ENCODE peak calls at places on chromosomes 6 and 20, in five cellular contexts. One of them, this sample, is unnamed.

GRCh38 chr20:20754758-20755157 is 42.3 kb upstream of the RALGAPA2 start:
- DNase-seq in H9: no peak
- DNase-seq in GM23248: no peak
- DNase-seq in astrocyte: no peak
- DNase-seq in HCT116: no peak
- DNase-seq in this sample: no peak

GRCh38 chr6:125974214-125974866 is 12.0 kb upstream of the TRMT11 start:
- DNase-seq in H9: no peak
- DNase-seq in GM23248: peak
- DNase-seq in astrocyte: peak
- DNase-seq in HCT116: peak
- DNase-seq in this sample: peak

GRCh38 chr6:27669278-27669797 is 196.4 kb upstream of the ZNF184 start:
- DNase-seq in H9: no peak
- DNase-seq in GM23248: peak
- DNase-seq in astrocyte: no peak
- DNase-seq in HCT116: no peak
- DNase-seq in this sample: no peak

GRCh38 chr6:121544691-121545090 is 109.2 kb downstream of the GJA1 start:
- DNase-seq in H9: no peak
- DNase-seq in GM23248: peak
- DNase-seq in astrocyte: peak
- DNase-seq in HCT116: no peak
- DNase-seq in this sample: peak

GRCh38 chr20:53146201-53146891 is 174.2 kb downstream of the TSHZ2 start:
- DNase-seq in H9: no peak
- DNase-seq in GM23248: no peak
- DNase-seq in astrocyte: peak
- DNase-seq in HCT116: no peak
- DNase-seq in this sample: peak

GRCh38 chr6:22596011-22596410 is 26.6 kb downstream of the HDGFL1 start:
- DNase-seq in H9: no peak
- DNase-seq in GM23248: peak
- DNase-seq in astrocyte: peak
- DNase-seq in HCT116: no peak
- DNase-seq in this sample: no peak

GRCh38 chr6:131250121-131250520 is 114.9 kb downstream of the AKAP7 start:
- DNase-seq in H9: peak
- DNase-seq in GM23248: peak
- DNase-seq in astrocyte: peak
- DNase-seq in HCT116: no peak
- DNase-seq in this sample: peak

GRCh38 chr6:37565267-37566208 is 65.8 kb upstream of the CCDC167 start:
- DNase-seq in H9: peak
- DNase-seq in GM23248: peak
- DNase-seq in astrocyte: no peak
- DNase-seq in HCT116: no peak
- DNase-seq in this sample: no peak

GRCh38 chr20:34859367-34859766 is 13.3 kb downstream of the GGT7 start:
- DNase-seq in H9: no peak
- DNase-seq in GM23248: no peak
- DNase-seq in astrocyte: no peak
- DNase-seq in HCT116: no peak
- DNase-seq in this sample: no peak

GRCh38 chr20:15895560-15896084 is 677.6 kb downstream of the KIF16B start:
- DNase-seq in H9: no peak
- DNase-seq in GM23248: no peak
- DNase-seq in astrocyte: no peak
- DNase-seq in HCT116: no peak
- DNase-seq in this sample: no peak

GRCh38 chr6:92050216-92050615 is 1369.1 kb downstream of the EPHA7 start:
- DNase-seq in H9: no peak
- DNase-seq in GM23248: no peak
- DNase-seq in astrocyte: no peak
- DNase-seq in HCT116: no peak
- DNase-seq in this sample: peak

GRCh38 chr6:89413006-89413400 is 930 bp upstream of the RRAGD start:
- DNase-seq in H9: no peak
- DNase-seq in GM23248: no peak
- DNase-seq in astrocyte: no peak
- DNase-seq in HCT116: no peak
- DNase-seq in this sample: no peak

GRCh38 chr20:31967830-31968249 is at the start of gene XKR7:
- DNase-seq in H9: peak
- DNase-seq in GM23248: no peak
- DNase-seq in astrocyte: no peak
- DNase-seq in HCT116: no peak
- DNase-seq in this sample: no peak

GRCh38 chr6:34284563-34285545 is 36.0 kb upstream of the SMIM29 start:
- DNase-seq in H9: no peak
- DNase-seq in GM23248: peak
- DNase-seq in astrocyte: peak
- DNase-seq in HCT116: no peak
- DNase-seq in this sample: peak

GRCh38 chr20:49768204-49769124 is 44.2 kb upstream of the SLC9A8 start:
- DNase-seq in H9: peak
- DNase-seq in GM23248: peak
- DNase-seq in astrocyte: peak
- DNase-seq in HCT116: no peak
- DNase-seq in this sample: peak

GRCh38 chr20:35699914-35700624 is 864 bp downstream of the ROMO1 start:
- DNase-seq in H9: no peak
- DNase-seq in GM23248: peak
- DNase-seq in astrocyte: peak
- DNase-seq in HCT116: no peak
- DNase-seq in this sample: no peak

GRCh38 chr6:20954325-20954724 is 420.1 kb downstream of the CDKAL1 start:
- DNase-seq in H9: no peak
- DNase-seq in GM23248: no peak
- DNase-seq in astrocyte: no peak
- DNase-seq in HCT116: no peak
- DNase-seq in this sample: no peak

GRCh38 chr6:112839525-112839961 is 492.4 kb downstream of the RFPL4B start:
- DNase-seq in H9: no peak
- DNase-seq in GM23248: peak
- DNase-seq in astrocyte: peak
- DNase-seq in HCT116: no peak
- DNase-seq in this sample: peak
- H3K4me2 ChIP-seq in H9: no peak
- H3K4me2 ChIP-seq in GM23248: peak
- H3K4me2 ChIP-seq in astrocyte: no peak
- H3K4me2 ChIP-seq in HCT116: no peak
- H3K4me2 ChIP-seq in this sample: no peak

GRCh38 chr6:105077592-105078463 is 102.0 kb downstream of the POPDC3 start:
- DNase-seq in H9: no peak
- DNase-seq in GM23248: peak
- DNase-seq in astrocyte: peak
- DNase-seq in HCT116: peak
- DNase-seq in this sample: peak
- H3K9ac ChIP-seq in H9: no peak
- H3K9ac ChIP-seq in GM23248: no peak
- H3K9ac ChIP-seq in astrocyte: no peak
- H3K9ac ChIP-seq in HCT116: no peak
- H3K9ac ChIP-seq in this sample: no peak

GRCh38 chr20:38935967-38936407 is 9.8 kb downstream of the FAM83D start:
- DNase-seq in H9: no peak
- DNase-seq in GM23248: no peak
- DNase-seq in astrocyte: no peak
- DNase-seq in HCT116: no peak
- DNase-seq in this sample: peak
- H3K4me2 ChIP-seq in H9: no peak
- H3K4me2 ChIP-seq in GM23248: no peak
- H3K4me2 ChIP-seq in astrocyte: peak
- H3K4me2 ChIP-seq in HCT116: peak
- H3K4me2 ChIP-seq in this sample: no peak

GRCh38 chr6:112030965-112031660 is 22.8 kb upstream of the CCN6 start:
- DNase-seq in H9: no peak
- DNase-seq in GM23248: peak
- DNase-seq in astrocyte: no peak
- DNase-seq in HCT116: no peak
- DNase-seq in this sample: no peak

GRCh38 chr6:112029045-112029822 is 24.7 kb upstream of the CCN6 start:
- DNase-seq in H9: peak
- DNase-seq in GM23248: peak
- DNase-seq in astrocyte: no peak
- DNase-seq in HCT116: peak
- DNase-seq in this sample: peak

GRCh38 chr6:112026933-112027332 is 27.0 kb upstream of the CCN6 start:
- DNase-seq in H9: no peak
- DNase-seq in GM23248: no peak
- DNase-seq in astrocyte: no peak
- DNase-seq in HCT116: no peak
- DNase-seq in this sample: no peak

GRCh38 chr6:112030206-112030932 is 23.5 kb upstream of the CCN6 start:
- DNase-seq in H9: no peak
- DNase-seq in GM23248: no peak
- DNase-seq in astrocyte: no peak
- DNase-seq in HCT116: no peak
- DNase-seq in this sample: no peak

DNA sequence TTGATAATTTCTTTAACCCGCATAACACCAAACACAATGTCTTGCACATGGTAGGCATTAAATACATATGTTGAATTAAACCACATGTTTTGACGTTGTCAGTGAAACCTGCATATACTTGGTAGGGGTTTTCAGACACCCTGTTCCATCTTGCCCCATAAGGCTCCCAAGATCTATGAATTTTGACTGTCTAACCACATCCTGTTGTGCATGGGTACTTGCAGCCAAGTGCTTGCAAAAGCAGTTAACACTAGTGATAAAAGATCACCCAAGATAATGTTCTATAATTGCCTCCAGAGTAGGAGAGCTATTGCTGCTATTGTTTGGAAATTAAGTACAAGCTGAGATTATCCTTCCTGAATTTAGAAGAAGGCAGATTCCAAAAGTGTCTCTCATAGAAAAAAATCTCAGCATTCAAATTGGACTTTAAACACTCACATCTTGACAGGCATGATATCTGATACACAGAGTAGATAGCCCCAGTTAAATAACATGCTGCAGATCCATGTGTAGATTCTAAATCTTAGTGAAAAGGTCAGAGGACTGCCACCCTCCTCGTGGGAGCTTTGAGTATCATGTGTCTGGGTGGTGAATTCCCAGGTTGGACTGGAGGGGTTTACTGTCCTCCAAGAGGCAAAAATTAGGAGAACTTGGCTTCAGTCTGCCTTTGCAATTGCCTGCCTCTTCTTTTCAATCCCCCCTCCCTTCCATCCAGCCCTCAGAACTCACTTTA is 25.8 kb upstream of the CCN6 start:
- DNase-seq in H9: no peak
- DNase-seq in GM23248: no peak
- DNase-seq in astrocyte: no peak
- DNase-seq in HCT116: no peak
- DNase-seq in this sample: no peak
- H3K9ac ChIP-seq in H9: no peak
- H3K9ac ChIP-seq in GM23248: no peak
- H3K9ac ChIP-seq in astrocyte: no peak
- H3K9ac ChIP-seq in HCT116: no peak
- H3K9ac ChIP-seq in this sample: no peak

GRCh38 chr6:62059898-62060297 is 226.1 kb downstream of the KHDRBS2 start:
- DNase-seq in H9: no peak
- DNase-seq in GM23248: no peak
- DNase-seq in astrocyte: no peak
- DNase-seq in HCT116: no peak
- DNase-seq in this sample: no peak
- H3K4me2 ChIP-seq in H9: no peak
- H3K4me2 ChIP-seq in GM23248: no peak
- H3K4me2 ChIP-seq in astrocyte: no peak
- H3K4me2 ChIP-seq in HCT116: no peak
- H3K4me2 ChIP-seq in this sample: no peak

DNA sequence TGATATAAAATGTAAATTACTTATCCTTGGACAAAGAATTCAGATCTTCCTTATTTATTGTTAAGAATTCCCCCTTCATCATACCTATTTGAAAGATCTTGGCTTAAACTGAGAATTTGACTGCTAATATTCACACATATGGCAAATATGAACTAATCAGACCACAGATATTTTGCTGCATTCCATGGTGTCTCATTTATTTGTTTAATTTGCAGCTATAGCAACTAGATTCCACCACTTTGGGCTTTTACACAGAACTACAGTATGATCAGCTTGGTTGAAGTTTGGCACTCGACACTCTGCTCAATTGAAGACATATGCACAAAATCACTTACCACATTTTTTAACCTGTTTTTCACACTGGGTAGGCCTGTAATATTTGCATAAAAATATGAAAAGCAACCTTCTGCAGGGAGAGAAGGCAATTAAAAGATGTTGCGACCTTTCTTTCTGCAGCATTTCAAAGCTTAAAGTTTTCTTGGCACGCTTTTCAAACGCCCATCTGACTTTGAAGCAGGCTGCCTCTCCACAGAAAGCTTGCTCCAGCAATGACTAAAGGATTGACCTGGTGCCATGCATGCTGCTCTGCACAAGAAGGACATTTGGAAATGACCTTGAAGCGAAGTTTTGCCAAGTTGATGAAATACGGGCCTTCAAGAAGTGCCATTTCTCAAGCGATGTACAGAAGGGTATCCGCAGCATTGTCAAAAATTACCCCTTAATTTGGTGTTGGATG is 126.7 kb downstream of the AIG1 start:
- DNase-seq in H9: no peak
- DNase-seq in GM23248: peak
- DNase-seq in astrocyte: peak
- DNase-seq in HCT116: no peak
- DNase-seq in this sample: peak
- H3K9ac ChIP-seq in H9: no peak
- H3K9ac ChIP-seq in GM23248: peak
- H3K9ac ChIP-seq in astrocyte: peak
- H3K9ac ChIP-seq in HCT116: no peak
- H3K9ac ChIP-seq in this sample: no peak

GRCh38 chr6:154157706-154158105 is 118.7 kb downstream of the OPRM1 start:
- DNase-seq in H9: no peak
- DNase-seq in GM23248: no peak
- DNase-seq in astrocyte: no peak
- DNase-seq in HCT116: no peak
- DNase-seq in this sample: no peak
- H3K4me2 ChIP-seq in H9: no peak
- H3K4me2 ChIP-seq in GM23248: no peak
- H3K4me2 ChIP-seq in astrocyte: no peak
- H3K4me2 ChIP-seq in HCT116: no peak
- H3K4me2 ChIP-seq in this sample: no peak

This sample was measured in fibroblast of lung.